ENCODE peak calls at places on chromosomes 11 and 22, in seven cellular contexts. K is GM23338, W is GM23248, I is neural progenitor cell, T is MM.1S, V is HCT116, B is hepatocyte. O is an unnamed sample.

GRCh38 chr11:120295110-120295509 is 30.0 kb upstream of the TLCD5 start:
- DNase-seq in K (no peak), W (no peak), I (no peak), T (no peak), V (no peak), B (no peak), O (no peak)

GRCh38 chr22:27748355-27749168 is 53.0 kb downstream of the MN1 start:
- DNase-seq in K (peak; percentile 74), W (peak; percentile 87), I (peak; percentile 66), T (no peak), V (no peak), B (peak; percentile 29), O (no peak)

GRCh38 chr11:63668396-63668795 is 2.8 kb downstream of the ATL3 start:
- DNase-seq in K (no peak), W (peak; percentile 76), I (no peak), T (no peak), V (no peak), B (no peak), O (no peak)

GRCh38 chr11:5380740-5381342 is 2.8 kb upstream of the OR51M1 start:
- DNase-seq in K (peak; percentile 89), W (peak; percentile 77), I (peak; percentile 83), T (peak; percentile 60), V (peak; percentile 36), B (peak; percentile 79), O (peak; percentile 65)

GRCh38 chr22:43308451-43309235 is 34.5 kb downstream of the SCUBE1 start:
- DNase-seq in K (peak; percentile 34), W (no peak), I (peak; percentile 55), T (no peak), V (no peak), B (no peak), O (no peak)

GRCh38 chr11:110297726-110298297 is 1.4 kb upstream of the RDX start:
- DNase-seq in K (peak; percentile 43), W (peak; percentile 40), I (no peak), T (no peak), V (no peak), B (peak; percentile 16), O (peak; percentile 48)

GRCh38 chr22:40342521-40342920 is 3.8 kb upstream of the ADSL start:
- DNase-seq in K (no peak), W (no peak), I (no peak), T (no peak), V (no peak), B (no peak), O (no peak)

GRCh38 chr11:6320411-6321207 is at the start of gene CAVIN3:
- DNase-seq in K (peak; percentile 82), W (peak; percentile 97), I (peak; percentile 73), T (no peak), V (peak; percentile 48), B (peak; percentile 84), O (peak; percentile 15)

GRCh38 chr11:14644396-14645246 is 1.0 kb downstream of the PDE3B start:
- DNase-seq in K (peak; percentile 68), W (peak; percentile 46), I (peak; percentile 65), T (peak; percentile 40), V (peak; percentile 12), B (peak; percentile 21), O (no peak)

GRCh38 chr11:43735931-43736330 is 55.4 kb downstream of the HSD17B12 start:
- DNase-seq in K (peak; percentile 24), W (peak; percentile 76), I (no peak), T (no peak), V (no peak), B (no peak), O (peak; percentile 83)

GRCh38 chr11:11179239-11179638 is 173.8 kb downstream of the CSNK2A3 start:
- DNase-seq in K (no peak), W (peak; percentile 89), I (no peak), T (no peak), V (peak; percentile 23), B (peak; percentile 77), O (peak; percentile 73)

GRCh38 chr11:78384231-78384630 is 33.4 kb downstream of the GAB2 start:
- DNase-seq in K (no peak), W (no peak), I (no peak), T (no peak), V (no peak), B (no peak), O (no peak)

GRCh38 chr11:114197799-114198500 is 98.2 kb upstream of the NNMT start:
- DNase-seq in K (no peak), W (peak; percentile 89), I (no peak), T (no peak), V (no peak), B (peak; percentile 75), O (peak; percentile 60)

GRCh38 chr11:118263694-118264567 is at the start of gene MPZL2:
- DNase-seq in K (peak; percentile 76), W (peak; percentile 11), I (peak; percentile 63), T (peak; percentile 69), V (peak; percentile 65), B (peak; percentile 83), O (peak; percentile 95)

GRCh38 chr22:22230438-22230837 is 14.1 kb upstream of the VPREB1 start:
- DNase-seq in K (no peak), W (no peak), I (no peak), T (no peak), V (no peak), B (no peak), O (no peak)

GRCh38 chr11:8913961-8914660 is 3.1 kb downstream of the AKIP1 start:
- DNase-seq in K (peak; percentile 78), W (peak; percentile 59), I (peak; percentile 64), T (peak; percentile 62), V (no peak), B (peak; percentile 58), O (peak; percentile 41)

GRCh38 chr11:76415073-76415472 is 29.7 kb upstream of the EMSY start:
- DNase-seq in K (peak; percentile 65), W (no peak), I (no peak), T (peak; percentile 39), V (no peak), B (no peak), O (no peak)

GRCh38 chr11:73931951-73932350 is 18.9 kb upstream of the DNAJB13 start:
- DNase-seq in K (no peak), W (no peak), I (no peak), T (no peak), V (no peak), B (no peak), O (peak; percentile 67)

GRCh38 chr11:44775366-44776356 is 48.9 kb downstream of the TSPAN18 start:
- DNase-seq in K (peak; percentile 91), W (peak; percentile 56), I (peak; percentile 78), T (peak; percentile 38), V (peak; percentile 69), B (peak; percentile 68), O (peak; percentile 64)

GRCh38 chr22:24333301-24333700 is 62.7 kb downstream of the SPECC1L start:
- DNase-seq in K (no peak), W (peak; percentile 90), I (no peak), T (no peak), V (peak; percentile 33), B (no peak), O (peak; percentile 80)

GRCh38 chr22:46147471-46148267 is 2.7 kb upstream of the PPARA start:
- DNase-seq in K (no peak), W (no peak), I (no peak), T (no peak), V (no peak), B (peak; percentile 53), O (no peak)

GRCh38 chr22:46149493-46149997 is 781 bp upstream of the PPARA start:
- DNase-seq in K (peak; percentile 75), W (peak; percentile 54), I (peak; percentile 78), T (peak; percentile 35), V (no peak), B (peak; percentile 56), O (no peak)

GRCh38 chr22:46148336-46148735 is 2.0 kb upstream of the PPARA start:
- DNase-seq in K (no peak), W (no peak), I (no peak), T (no peak), V (no peak), B (no peak), O (no peak)

GRCh38 chr22:46149998-46150549 is at the start of gene PPARA:
- DNase-seq in K (peak; percentile 75), W (peak; percentile 87), I (peak; percentile 82), T (peak; percentile 90), V (peak; percentile 22), B (peak; percentile 94), O (peak; percentile 69)

GRCh38 chr22:46148885-46149492 is 1.3 kb upstream of the PPARA start:
- DNase-seq in K (no peak), W (no peak), I (no peak), T (no peak), V (no peak), B (no peak), O (no peak)
- TF ChIP-seq EZH2 in K (no peak), W (no peak), I (no peak), T (no peak), V (no peak), B (no peak), O (no peak)

DNA sequence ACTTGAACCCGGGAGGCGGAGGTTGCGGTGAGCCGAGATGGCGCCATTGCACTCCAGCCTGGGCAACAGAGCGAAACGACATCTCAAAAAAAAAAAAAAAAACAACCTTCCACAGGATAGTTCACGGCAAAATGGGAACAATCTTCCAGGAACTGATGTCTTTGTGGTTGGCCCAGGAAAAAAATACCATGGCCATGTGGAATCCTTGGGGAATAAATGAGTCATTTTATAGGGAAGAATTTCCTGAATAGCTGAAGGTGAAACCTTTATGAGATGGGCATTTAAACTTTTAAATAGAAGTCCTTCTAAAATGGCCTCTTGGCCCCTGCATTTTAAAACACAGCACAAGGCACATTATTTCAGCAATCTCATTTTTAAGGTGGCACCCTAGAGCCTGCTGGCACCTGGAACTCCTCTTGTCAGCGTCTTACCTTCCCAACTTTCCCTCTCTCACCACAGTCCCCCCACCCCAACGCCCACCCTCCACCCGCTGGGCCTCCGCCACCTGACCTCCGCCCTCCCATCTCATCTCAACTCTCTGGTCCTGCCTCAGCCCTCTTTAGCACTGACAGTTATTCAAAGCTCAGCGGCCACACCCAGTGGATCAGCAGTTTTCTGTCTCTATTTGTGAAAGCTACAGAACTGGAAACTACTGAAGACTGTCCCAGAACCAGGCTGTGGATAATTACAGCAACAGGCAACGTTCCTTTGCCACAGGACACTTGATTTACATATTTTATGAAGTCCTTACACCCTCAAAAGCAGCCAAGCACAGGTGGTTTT is 43.1 kb downstream of the SCGB1A1 start:
- DNase-seq in K (no peak), W (peak; percentile 73), I (no peak), T (peak; percentile 91), V (no peak), B (no peak), O (peak; percentile 88)
- H2AFZ ChIP-seq in K (no peak overlapping the region), W (peak overlapping the region; percentile 67), I (no peak overlapping the region), T (peak overlapping the region; percentile 16), V (no peak overlapping the region), B (no peak overlapping the region), O (peak overlapping the region; percentile 46)

DNA sequence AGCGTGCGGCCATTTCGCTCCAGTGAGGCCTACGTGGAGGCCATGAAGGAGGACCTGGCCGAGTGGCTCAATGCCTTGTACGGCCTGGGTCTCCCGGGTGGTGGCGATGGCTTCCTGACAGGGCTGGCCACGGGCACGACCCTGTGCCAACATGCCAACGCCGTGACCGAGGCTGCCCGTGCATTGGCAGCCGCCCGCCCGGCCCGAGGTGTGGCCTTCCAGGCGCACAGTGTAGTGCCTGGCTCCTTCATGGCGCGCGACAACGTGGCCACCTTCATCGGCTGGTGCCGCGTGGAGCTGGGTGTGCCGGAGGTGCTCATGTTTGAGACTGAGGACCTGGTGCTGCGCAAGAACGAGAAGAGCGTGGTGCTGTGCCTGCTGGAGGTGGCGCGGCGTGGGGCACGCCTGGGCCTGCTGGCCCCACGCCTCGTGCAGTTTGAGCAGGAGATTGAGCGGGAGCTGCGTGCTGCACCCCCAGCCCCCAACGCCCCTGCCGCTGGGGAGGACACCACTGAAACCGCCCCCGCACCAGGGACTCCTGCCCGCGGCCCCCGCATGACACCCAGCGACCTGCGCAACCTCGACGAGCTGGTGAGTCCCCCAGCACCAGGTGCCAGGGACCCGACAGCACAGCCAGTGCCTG is 1.8 kb downstream of the GAS2L1 start:
- DNase-seq in K (no peak), W (no peak), I (no peak), T (no peak), V (no peak), B (no peak), O (no peak)
- TF ChIP-seq EZH2phosphoT487 in K (no peak), W (no peak), I (no peak), T (no peak), V (no peak), B (no peak), O (no peak)

GRCh38 chr11:721347-721912 is 15.4 kb downstream of the EPS8L2 start:
- DNase-seq in K (no peak), W (no peak), I (peak; percentile 28), T (no peak), V (no peak), B (no peak), O (no peak)
- TF ChIP-seq EZH2 in K (no peak), W (no peak), I (no peak), T (no peak), V (no peak), B (no peak), O (no peak)

O was measured in PC-3.